ENCODE peak calls at places on chromosome 20, in five cellular contexts. A is naive thymus-derived CD4-positive, alpha-beta T cell; G is mammary epithelial cell; F is gastrocnemius medialis; N is substantia nigra. L is an unnamed sample.

GRCh38 chr20:40470313-40471260 is 218.4 kb downstream of the MAFB start:
- DNase-seq in F (peak; percentile 21), G (no peak), A (no peak), N (no peak), L (no peak)

GRCh38 chr20:8647868-8648495 is 420.9 kb upstream of the PLCB4 start:
- DNase-seq in F (no peak), A (no peak), N (no peak), G (no peak), L (no peak)

GRCh38 chr20:25576783-25577530 is 8.4 kb downstream of the NINL start:
- DNase-seq in G (no peak), A (no peak), N (no peak), F (no peak), L (no peak)

GRCh38 chr20:8454137-8454712 is 322.2 kb downstream of the PLCB1 start:
- DNase-seq in N (no peak), A (no peak), F (no peak), G (peak; percentile 43), L (peak; percentile 66)

GRCh38 chr20:49185071-49185757 is 2.9 kb downstream of the STAU1 start:
- DNase-seq in A (no peak), F (no peak), G (no peak), N (no peak), L (no peak)

GRCh38 chr20:10924628-10925266 is 250.9 kb upstream of the JAG1 start:
- DNase-seq in A (no peak), G (peak; percentile 38), F (no peak), N (no peak), L (no peak)

GRCh38 chr20:59560588-59561227 is 43.6 kb upstream of the PHACTR3 start:
- DNase-seq in G (peak; percentile 12), N (no peak), A (no peak), F (no peak), L (peak; percentile 73)

GRCh38 chr20:41533537-41534136 is 84.5 kb downstream of the CHD6 start:
- DNase-seq in G (no peak), A (no peak), N (no peak), F (no peak), L (no peak)

GRCh38 chr20:4152696-4153235 is 137.4 kb upstream of the RNF24 start:
- DNase-seq in A (no peak), N (no peak), F (no peak), G (no peak), L (no peak)

GRCh38 chr20:6663751-6664388 is 103.6 kb upstream of the BMP2 start:
- DNase-seq in A (no peak), F (no peak), G (no peak), N (no peak), L (no peak)

GRCh38 chr20:10540636-10541493 is 105.8 kb downstream of the SLX4IP start:
- DNase-seq in G (peak; percentile 90), F (no peak), A (no peak), N (no peak), L (no peak)

GRCh38 chr20:52410746-52411317 is 219.3 kb upstream of the ZFP64 start:
- DNase-seq in F (no peak), A (peak; percentile 15), N (no peak), G (no peak), L (no peak)

GRCh38 chr20:59748555-59749292 is 144.4 kb downstream of the PHACTR3 start:
- DNase-seq in F (no peak), N (no peak), G (no peak), A (no peak), L (no peak)

GRCh38 chr20:63518946-63519764 is 1.4 kb upstream of the PPDPF start:
- DNase-seq in G (no peak), F (no peak), N (no peak), A (no peak), L (no peak)

GRCh38 chr20:38874460-38875169 is 51.6 kb upstream of the FAM83D start:
- DNase-seq in G (no peak), F (no peak), A (no peak), N (no peak), L (no peak)

GRCh38 chr20:5835870-5836269 is 85.7 kb downstream of the SHLD1 start:
- DNase-seq in F (no peak), N (no peak), A (peak; percentile 48), G (no peak), L (no peak)

GRCh38 chr20:41609476-41609875 is 8.7 kb downstream of the CHD6 start:
- DNase-seq in N (no peak), F (no peak), A (no peak), G (no peak), L (no peak)

GRCh38 chr20:53752971-53753879 is 159.6 kb upstream of the ZNF217 start:
- DNase-seq in G (peak; percentile 66), N (no peak), A (no peak), F (no peak), L (peak; percentile 59)

GRCh38 chr20:59335401-59335800 is 35.0 kb downstream of the EDN3 start:
- DNase-seq in F (no peak), N (no peak), G (no peak), A (no peak), L (no peak)

GRCh38 chr20:11783102-11783861 is 134.4 kb upstream of the BTBD3 start:
- DNase-seq in F (no peak), A (no peak), N (no peak), G (no peak), L (peak; percentile 47)

GRCh38 chr20:38979434-38979833 is 17.3 kb downstream of the DHX35 start:
- DNase-seq in F (no peak), A (no peak), G (no peak), N (no peak), L (no peak)

GRCh38 chr20:21933526-21933925 is 228.1 kb downstream of the PAX1 start:
- DNase-seq in A (no peak), F (no peak), G (no peak), N (no peak), L (no peak)

GRCh38 chr20:58864346-58864745 is 11.8 kb downstream of the GNAS start:
- DNase-seq in A (no peak), F (no peak), N (no peak), G (no peak), L (no peak)

GRCh38 chr20:33139467-33139866 is 28.5 kb upstream of the BPIFA2 start:
- DNase-seq in N (no peak), A (no peak), F (no peak), G (no peak), L (no peak)

GRCh38 chr20:41364967-41365765 is 1.5 kb downstream of the EMILIN3 start:
- DNase-seq in N (no peak), G (no peak), A (no peak), F (no peak), L (no peak)

GRCh38 chr20:53755733-53756523 is 162.3 kb upstream of the ZNF217 start:
- DNase-seq in A (no peak), F (no peak), G (no peak), N (no peak), L (no peak)

GRCh38 chr20:33516882-33517281 is 27.0 kb downstream of the CBFA2T2 start:
- DNase-seq in A (no peak), N (no peak), F (no peak), G (no peak), L (no peak)

GRCh38 chr20:34952676-34953075 is 2.9 kb downstream of the GSS start:
- DNase-seq in N (no peak), G (no peak), A (no peak), F (no peak), L (no peak)
- H3K27ac ChIP-seq in N (no peak overlapping the region), G (no peak overlapping the region), A (no peak overlapping the region), F (peak overlapping the region; percentile 96), L (no peak overlapping the region)

GRCh38 chr20:910840-911770 is 5.0 kb downstream of the ANGPT4 start:
- DNase-seq in N (no peak), G (peak; percentile 4), F (peak; percentile 56), A (no peak), L (no peak)

GRCh38 chr20:911882-912600 is 4.1 kb downstream of the ANGPT4 start:
- DNase-seq in N (no peak), G (no peak), F (no peak), A (no peak), L (peak; percentile 57)

GRCh38 chr20:909641-910040 is 6.5 kb downstream of the ANGPT4 start:
- DNase-seq in F (no peak), N (no peak), G (no peak), A (no peak), L (no peak)

GRCh38 chr20:913306-913849 is 2.8 kb downstream of the ANGPT4 start:
- DNase-seq in G (no peak), N (no peak), A (no peak), F (no peak), L (no peak)

GRCh38 chr20:910132-910839 is 5.8 kb downstream of the ANGPT4 start:
- DNase-seq in G (no peak), N (no peak), F (peak; percentile 20), A (no peak), L (no peak)
- H3K27ac ChIP-seq in G (no peak overlapping the region), N (no peak overlapping the region), F (peak overlapping the region; percentile 55), A (no peak overlapping the region), L (no peak overlapping the region)

DNA sequence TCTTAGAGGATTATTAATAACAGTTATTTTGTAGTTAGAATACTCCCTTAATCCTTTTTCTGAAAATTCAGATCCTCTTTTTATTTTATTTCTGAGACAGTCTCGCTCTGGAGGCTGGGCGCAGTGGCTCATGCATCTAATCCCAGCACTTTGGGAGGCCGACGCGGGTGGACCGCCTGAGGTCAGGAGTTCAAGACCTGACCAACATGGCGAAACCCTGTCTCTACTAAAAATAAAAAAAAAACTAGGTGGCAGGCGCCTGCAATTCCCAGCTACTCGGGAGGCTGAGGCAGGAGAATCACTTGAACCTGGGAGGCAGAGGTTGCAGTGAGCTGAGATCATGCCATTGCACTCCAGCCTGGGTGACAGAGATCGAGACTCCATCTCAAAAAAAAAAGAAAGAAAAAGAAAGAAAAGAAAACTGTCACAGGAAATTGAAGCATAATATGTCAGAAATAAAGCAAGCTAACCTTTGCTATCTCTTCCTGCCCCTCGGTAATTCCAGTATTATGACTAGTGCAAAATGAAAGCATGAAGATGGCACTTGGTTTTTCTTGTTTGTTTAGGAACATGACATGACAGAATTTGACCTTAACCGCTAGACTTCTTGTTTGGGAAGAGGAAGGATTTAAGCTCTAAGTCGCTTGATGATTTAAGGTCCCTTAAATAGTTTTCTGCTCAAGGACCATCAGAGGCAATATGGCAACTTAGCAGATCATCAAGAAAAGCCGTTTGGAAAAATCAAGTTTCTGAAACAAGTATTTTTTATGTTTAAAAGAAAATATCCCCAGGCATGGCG is 1.8 kb upstream of the RBM39 start:
- DNase-seq in G (no peak), A (no peak), N (no peak), F (no peak), L (no peak)
- H3K27ac ChIP-seq in G (peak overlapping the region; percentile 93), A (peak overlapping the region; percentile 92), N (peak overlapping the region; percentile 98), F (peak overlapping the region; percentile 91), L (peak overlapping the region; percentile 93)

GRCh38 chr20:1336699-1337387 is 7.9 kb upstream of the SDCBP2 start:
- DNase-seq in N (no peak), F (peak; percentile 58), A (peak; percentile 33), G (no peak), L (peak; percentile 43)
- H3K27ac ChIP-seq in N (no peak overlapping the region), F (peak overlapping the region; percentile 56), A (peak overlapping the region; percentile 48), G (no peak overlapping the region), L (peak overlapping the region; percentile 45)

GRCh38 chr20:60780388-60781025 is 471.6 kb upstream of the CDH4 start:
- DNase-seq in G (no peak), A (no peak), N (no peak), F (no peak), L (no peak)
- H3K27ac ChIP-seq in G (no peak overlapping the region), A (no peak overlapping the region), N (no peak overlapping the region), F (no peak overlapping the region), L (no peak overlapping the region)

GRCh38 chr20:47278907-47279348 is 77.6 kb downstream of the ZMYND8 start:
- DNase-seq in A (no peak), F (no peak), G (no peak), N (no peak), L (no peak)
- H3K27ac ChIP-seq in A (no peak overlapping the region), F (peak overlapping the region; percentile 11), G (no peak overlapping the region), N (peak overlapping the region; percentile 2), L (peak overlapping the region; percentile 61)